ENCODE peak calls at places on chromosome 18, in six cellular contexts. K is sigmoid colon, R is astrocyte, D is cardiac muscle cell, I is mucosa of descending colon, N is dorsolateral prefrontal cortex. H is an unnamed sample.

GRCh38 chr18:22558945-22559385 is 141.2 kb upstream of the CTAGE1 start:
- DNase-seq in K (peak), D (peak), R (peak), N (no peak), I (peak), H (peak)

GRCh38 chr18:13566941-13567762 is 159.2 kb downstream of the FAM210A start:
- DNase-seq in R (no peak), I (no peak), K (peak), D (no peak), N (peak), H (peak)

GRCh38 chr18:32366586-32367538 is 103.8 kb downstream of the GAREM1 start:
- DNase-seq in N (no peak), I (no peak), R (peak), D (peak), K (no peak), H (no peak)

GRCh38 chr18:3060667-3061580 is 48.0 kb upstream of the LPIN2 start:
- DNase-seq in D (no peak), I (no peak), R (no peak), K (no peak), N (no peak), H (peak)

GRCh38 chr18:8797206-8797605 is 91.8 kb downstream of the MTCL1 start:
- DNase-seq in I (peak), N (peak), R (peak), K (no peak), D (no peak), H (no peak)

GRCh38 chr18:23193727-23194126 is 58.4 kb downstream of the CABLES1 start:
- DNase-seq in R (no peak), I (no peak), K (no peak), D (no peak), N (no peak), H (no peak)

GRCh38 chr18:50629148-50629631 is 69.3 kb downstream of the MAPK4 start:
- DNase-seq in I (no peak), D (no peak), K (peak), N (no peak), R (no peak), H (no peak)

GRCh38 chr18:46152808-46153617 is 48.8 kb downstream of the HAUS1 start:
- DNase-seq in K (no peak), N (no peak), D (no peak), I (no peak), R (peak), H (no peak)

GRCh38 chr18:62634471-62634870 is 80.9 kb upstream of the PHLPP1 start:
- DNase-seq in R (no peak), K (no peak), N (no peak), I (no peak), D (no peak), H (no peak)

GRCh38 chr18:3652380-3653262 is 202.6 kb downstream of the TGIF1 start:
- DNase-seq in R (peak), D (peak), N (peak), K (no peak), I (peak), H (peak)

GRCh38 chr18:7562491-7562890 is 4.6 kb upstream of the PTPRM start:
- DNase-seq in D (no peak), R (no peak), K (no peak), N (no peak), I (no peak), H (no peak)

GRCh38 chr18:25164837-25165791 is 186.9 kb downstream of the ZNF521 start:
- DNase-seq in R (peak), N (no peak), D (peak), I (no peak), K (no peak), H (no peak)

GRCh38 chr18:48785686-48786470 is 164.9 kb downstream of the SMAD7 start:
- DNase-seq in R (no peak), I (no peak), N (no peak), K (peak), D (no peak), H (no peak)

GRCh38 chr18:48785091-48785614 is 165.6 kb downstream of the SMAD7 start:
- DNase-seq in D (no peak), I (no peak), N (no peak), R (no peak), K (peak), H (no peak)

GRCh38 chr18:48786621-48787522 is 163.9 kb downstream of the SMAD7 start:
- DNase-seq in R (no peak), D (no peak), N (no peak), K (peak), I (no peak), H (no peak)

GRCh38 chr18:48783616-48784520 is 166.9 kb downstream of the SMAD7 start:
- DNase-seq in R (no peak), N (no peak), K (no peak), I (no peak), D (no peak), H (no peak)

DNA sequence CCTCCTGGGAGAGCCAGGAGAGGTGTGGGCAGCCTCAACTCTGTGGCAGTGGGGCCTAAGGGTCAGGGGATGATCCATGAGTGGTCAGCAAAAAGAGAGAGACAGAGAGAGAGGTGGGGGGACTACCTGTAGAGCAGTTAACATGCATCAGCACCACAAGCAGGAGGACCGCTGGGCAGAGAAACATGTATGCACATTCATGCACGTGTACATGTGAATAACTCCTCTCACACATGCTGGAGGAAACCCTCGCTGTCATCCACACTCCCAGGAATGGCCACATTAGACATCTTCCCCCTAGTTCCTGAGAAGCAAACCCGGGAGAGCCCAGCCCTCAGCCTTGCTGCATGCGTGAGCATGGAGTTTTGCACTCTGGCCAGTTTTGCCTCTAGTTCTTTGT is 166.1 kb downstream of the SMAD7 start:
- DNase-seq in K (peak), N (no peak), I (no peak), R (no peak), D (no peak), H (no peak)
- H3K4me3 ChIP-seq in K (no peak), N (no peak), I (no peak), R (no peak), D (no peak), H (no peak)

DNA sequence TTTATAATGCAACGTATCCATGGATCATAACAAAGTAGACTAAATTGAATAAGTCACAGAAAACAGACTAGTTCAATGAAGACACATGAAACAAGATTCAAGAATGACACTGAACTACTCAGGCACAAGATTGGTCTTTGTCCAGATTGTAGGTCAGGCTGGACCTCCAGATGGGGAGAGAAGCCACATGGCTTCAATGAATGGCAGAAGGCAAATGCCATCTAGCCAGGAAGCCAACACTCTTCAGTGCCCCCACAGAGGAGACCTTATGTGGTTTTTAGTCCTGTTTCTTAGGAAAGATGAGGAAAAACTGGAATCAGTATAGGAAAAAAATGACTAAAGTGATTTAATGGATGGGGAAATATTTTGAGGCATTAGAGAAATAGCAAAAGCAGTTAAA is 43.1 kb downstream of the BOD1L2 start:
- DNase-seq in I (no peak), N (no peak), K (no peak), D (no peak), R (no peak), H (no peak)
- H3K4me3 ChIP-seq in I (no peak), N (no peak), K (no peak), D (no peak), R (no peak), H (no peak)

DNA sequence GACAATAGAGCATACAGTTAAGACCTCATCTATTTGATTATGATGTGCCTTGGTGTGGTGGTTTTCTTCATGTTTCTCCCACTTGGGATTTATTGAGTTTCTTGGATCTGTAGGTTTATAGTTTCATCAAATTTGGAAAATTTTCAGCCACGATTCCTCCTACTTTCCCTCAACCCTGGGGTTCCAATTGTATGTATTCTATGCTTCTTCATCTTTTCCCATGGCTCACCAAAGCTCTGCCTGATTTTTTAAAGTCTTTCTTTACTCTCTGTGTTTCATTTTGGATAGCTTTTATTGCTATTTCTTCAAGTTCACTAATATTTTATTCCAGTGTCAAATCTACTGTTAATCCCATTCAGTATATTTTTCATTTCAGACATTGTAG is 132.7 kb downstream of the CTIF start:
- DNase-seq in K (no peak), I (no peak), D (no peak), N (no peak), R (no peak), H (no peak)
- H3K4me3 ChIP-seq in K (no peak), I (no peak), D (no peak), N (no peak), R (no peak), H (no peak)

DNA sequence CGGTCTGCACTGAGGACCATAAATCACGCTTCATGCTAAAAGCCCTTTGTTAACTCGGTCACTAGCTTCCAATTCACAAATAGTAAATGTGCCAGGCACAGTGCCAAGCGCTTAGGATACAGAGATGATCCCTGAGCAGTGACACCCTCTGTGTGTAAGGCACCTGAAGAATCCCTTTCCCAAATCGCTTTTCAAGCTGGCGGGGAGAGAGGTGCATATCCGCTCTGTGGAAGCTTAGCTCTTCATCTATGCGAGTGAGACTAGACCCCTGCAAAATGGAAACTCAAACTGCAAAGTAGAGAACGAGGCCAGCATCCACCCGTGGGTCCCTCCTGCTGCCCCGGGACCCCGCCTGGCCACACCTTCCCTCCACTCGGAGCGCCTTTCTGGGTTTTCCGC is 2.4 kb downstream of the PIEZO2 start:
- DNase-seq in N (no peak), K (no peak), D (no peak), R (no peak), I (no peak), H (no peak)
- H3K4me3 ChIP-seq in N (peak), K (peak), D (no peak), R (no peak), I (no peak), H (no peak)

GRCh38 chr18:54942569-54942968 is 16.7 kb downstream of the CCDC68 start:
- DNase-seq in N (no peak), D (no peak), K (no peak), I (no peak), R (no peak), H (no peak)

GRCh38 chr18:54948350-54948837 is 10.9 kb downstream of the CCDC68 start:
- DNase-seq in N (no peak), R (no peak), K (no peak), D (no peak), I (no peak), H (no peak)

GRCh38 chr18:54946149-54946581 is 13.1 kb downstream of the CCDC68 start:
- DNase-seq in N (no peak), R (peak), I (peak), K (no peak), D (peak), H (no peak)

GRCh38 chr18:54947115-54947514 is 12.1 kb downstream of the CCDC68 start:
- DNase-seq in N (no peak), R (no peak), D (peak), K (no peak), I (no peak), H (peak)

GRCh38 chr18:54945726-54946125 is 13.5 kb downstream of the CCDC68 start:
- DNase-seq in D (peak), K (no peak), N (no peak), R (no peak), I (no peak), H (no peak)
- H3K4me3 ChIP-seq in D (no peak), K (peak), N (peak), R (no peak), I (no peak), H (peak)

GRCh38 chr18:55586841-55587240 is 1.2 kb downstream of the TCF4 start:
- DNase-seq in N (no peak), I (no peak), R (peak), D (peak), K (no peak), H (no peak)

GRCh38 chr18:55589625-55590291 is 1.8 kb upstream of the TCF4 start:
- DNase-seq in K (peak), N (peak), I (peak), D (peak), R (peak), H (peak)

GRCh38 chr18:55588001-55588875 is at the start of gene TCF4:
- DNase-seq in I (peak), N (peak), D (peak), R (peak), K (peak), H (peak)

GRCh38 chr18:55587341-55588000 is 521 bp downstream of the TCF4 start:
- DNase-seq in R (peak), D (peak), I (no peak), N (no peak), K (no peak), H (no peak)

DNA sequence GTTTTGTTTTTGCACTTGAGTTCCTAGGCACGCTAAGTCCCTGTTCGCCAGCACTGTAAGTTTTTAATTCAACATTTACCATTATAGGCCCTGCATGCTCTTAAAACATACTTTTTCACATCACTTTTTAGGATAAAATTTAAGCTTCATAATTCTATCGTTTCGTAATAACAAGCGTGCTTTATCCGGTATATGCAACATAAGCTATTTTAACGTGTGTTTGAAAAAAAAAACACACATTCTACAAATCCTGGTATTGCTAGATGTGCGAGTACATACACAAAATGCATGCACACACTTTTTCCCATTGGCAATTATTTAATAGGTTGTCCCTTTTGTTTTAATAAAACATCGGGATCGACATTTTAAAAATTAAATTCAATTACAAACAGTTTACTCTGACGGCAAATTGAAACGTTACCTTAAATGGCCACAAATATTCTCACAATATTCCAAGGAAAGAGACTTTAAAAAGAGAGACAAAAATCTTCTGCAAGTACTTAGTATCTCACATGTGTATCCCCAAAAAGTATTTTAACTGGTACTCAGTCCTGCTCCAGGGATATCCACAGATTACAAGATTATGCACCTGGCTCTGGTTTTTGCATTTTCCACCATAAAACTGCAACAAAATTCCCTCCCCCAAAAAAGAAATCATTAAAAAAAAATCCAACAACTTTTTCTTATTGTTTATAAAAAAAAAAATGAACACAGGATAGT is 1.0 kb upstream of the TCF4 start:
- DNase-seq in R (no peak), I (no peak), D (peak), K (no peak), N (no peak), H (no peak)
- H3K4me3 ChIP-seq in R (peak), I (no peak), D (peak), K (peak), N (peak), H (peak)

GRCh38 chr18:75211721-75212625 is 1.4 kb downstream of the TSHZ1 start:
- DNase-seq in R (no peak), N (no peak), D (peak), K (peak), I (peak), H (peak)

GRCh38 chr18:75212626-75213110 is 2.1 kb downstream of the TSHZ1 start:
- DNase-seq in K (no peak), N (no peak), I (no peak), D (no peak), R (no peak), H (no peak)

GRCh38 chr18:75215663-75216062 is 5.1 kb downstream of the TSHZ1 start:
- DNase-seq in R (no peak), I (no peak), K (no peak), D (no peak), N (no peak), H (no peak)

GRCh38 chr18:75214766-75215515 is 4.3 kb downstream of the TSHZ1 start:
- DNase-seq in R (no peak), I (no peak), K (no peak), N (no peak), D (no peak), H (peak)

GRCh38 chr18:75213610-75214009 is 3.0 kb downstream of the TSHZ1 start:
- DNase-seq in I (no peak), D (peak), R (peak), K (no peak), N (no peak), H (no peak)
- H3K4me3 ChIP-seq in I (no peak), D (no peak), R (no peak), K (peak), N (peak), H (no peak)

DNA sequence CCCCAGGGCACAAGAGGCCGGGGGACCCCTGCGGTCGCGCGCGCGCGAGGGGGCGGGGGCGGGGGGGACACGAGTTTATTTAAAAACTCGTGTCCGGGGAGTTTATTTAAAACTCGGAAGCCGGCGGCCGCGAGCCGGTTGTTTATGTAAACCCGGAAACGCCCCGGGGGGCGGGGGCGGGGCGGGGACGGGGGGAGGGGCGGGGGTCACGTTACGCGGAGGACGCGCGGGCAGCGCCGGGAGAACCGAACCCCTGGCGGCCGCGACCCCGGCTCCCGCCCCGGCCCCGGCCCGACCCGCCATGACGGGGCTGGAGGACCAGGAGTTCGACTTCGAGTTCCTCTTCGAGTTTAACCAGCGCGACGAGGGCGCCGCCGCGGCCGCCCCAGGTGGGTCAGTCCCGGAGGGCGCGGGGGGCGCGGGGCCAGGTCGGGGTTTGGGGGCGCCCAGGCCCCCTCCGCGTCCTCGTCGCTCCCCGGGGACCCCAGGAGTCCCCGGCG is 4.4 kb downstream of the NFATC1 start:
- DNase-seq in K (peak), N (no peak), R (no peak), D (peak), I (peak), H (peak)
- H3K4me3 ChIP-seq in K (peak), N (peak), R (peak), D (peak), I (peak), H (peak)

DNA sequence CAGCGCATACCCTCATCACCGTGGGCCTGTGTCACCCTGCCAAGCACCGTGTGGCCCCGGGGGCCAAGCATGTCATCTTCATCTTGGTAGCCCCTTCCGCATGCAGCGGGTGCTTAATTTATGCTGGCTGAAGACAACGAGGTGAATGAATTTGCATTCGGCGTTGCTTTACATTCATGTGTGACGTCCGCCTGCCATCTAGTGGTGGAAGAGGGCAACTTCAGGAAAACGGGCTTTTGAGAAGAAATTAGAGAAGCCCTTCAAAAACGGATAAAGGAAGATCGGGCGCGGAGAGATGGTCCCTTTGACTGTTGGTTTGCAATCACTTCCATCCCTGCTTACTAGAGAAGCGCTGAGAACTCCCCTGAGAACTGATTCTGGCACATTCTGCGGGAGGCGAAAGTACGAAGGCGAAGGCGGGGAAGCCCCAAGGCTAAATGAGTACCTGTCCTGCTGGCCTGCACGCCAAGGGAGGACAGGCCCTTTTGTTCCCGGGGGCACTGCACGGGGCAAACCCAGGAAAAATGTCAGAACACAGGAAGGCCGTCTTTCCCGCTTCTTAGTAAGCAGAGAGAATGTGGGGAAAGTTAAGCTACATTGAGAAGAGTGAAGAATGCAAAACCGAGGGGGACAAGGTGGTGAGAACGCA is 145.9 kb downstream of the ZNF516 start:
- DNase-seq in K (peak), I (peak), N (peak), D (peak), R (peak), H (peak)
- H3K4me3 ChIP-seq in K (no peak), I (no peak), N (peak), D (no peak), R (no peak), H (peak)